ENCODE peak calls at places on chromosomes 6 and 20, in eight cellular contexts. One of them, this sample, is unnamed.

GRCh38 chr6:98044168-98044567 is 761.2 kb upstream of the MMS22L start:
- DNase-seq in upper lobe of right lung: no peak
- DNase-seq in psoas muscle: no peak
- DNase-seq in stomach: no peak
- DNase-seq in lower lobe of right lung: no peak
- DNase-seq in bronchial epithelial cell: no peak
- DNase-seq in HFF-Myc: no peak
- DNase-seq in lower leg skin: no peak
- DNase-seq in this sample: no peak

GRCh38 chr6:101740631-101741030 is 347.1 kb downstream of the GRIK2 start:
- DNase-seq in upper lobe of right lung: no peak
- DNase-seq in lower lobe of right lung: no peak
- DNase-seq in psoas muscle: no peak
- DNase-seq in HFF-Myc: no peak
- DNase-seq in bronchial epithelial cell: no peak
- DNase-seq in lower leg skin: no peak
- DNase-seq in stomach: no peak
- DNase-seq in this sample: no peak

GRCh38 chr20:37879843-37880242 is 23.1 kb upstream of the VSTM2L start:
- DNase-seq in upper lobe of right lung: no peak
- DNase-seq in psoas muscle: no peak
- DNase-seq in bronchial epithelial cell: no peak
- DNase-seq in HFF-Myc: no peak
- DNase-seq in stomach: no peak
- DNase-seq in lower leg skin: no peak
- DNase-seq in lower lobe of right lung: no peak
- DNase-seq in this sample: no peak

GRCh38 chr6:55185144-55185543 is 10.8 kb downstream of the HCRTR2 start:
- DNase-seq in upper lobe of right lung: no peak
- DNase-seq in HFF-Myc: no peak
- DNase-seq in stomach: no peak
- DNase-seq in lower lobe of right lung: no peak
- DNase-seq in lower leg skin: no peak
- DNase-seq in bronchial epithelial cell: peak
- DNase-seq in psoas muscle: no peak
- DNase-seq in this sample: no peak

GRCh38 chr6:152356659-152357058 is 280.5 kb downstream of the SYNE1 start:
- DNase-seq in bronchial epithelial cell: peak
- DNase-seq in HFF-Myc: no peak
- DNase-seq in psoas muscle: no peak
- DNase-seq in lower leg skin: no peak
- DNase-seq in lower lobe of right lung: no peak
- DNase-seq in stomach: no peak
- DNase-seq in upper lobe of right lung: no peak
- DNase-seq in this sample: no peak

GRCh38 chr6:63502165-63502564 is 70.1 kb upstream of the LOC128125822 start:
- DNase-seq in bronchial epithelial cell: peak
- DNase-seq in HFF-Myc: no peak
- DNase-seq in lower leg skin: no peak
- DNase-seq in upper lobe of right lung: no peak
- DNase-seq in stomach: no peak
- DNase-seq in lower lobe of right lung: no peak
- DNase-seq in psoas muscle: no peak
- DNase-seq in this sample: no peak

GRCh38 chr20:11445161-11445560 is 472.5 kb upstream of the BTBD3 start:
- DNase-seq in upper lobe of right lung: no peak
- DNase-seq in lower lobe of right lung: no peak
- DNase-seq in bronchial epithelial cell: no peak
- DNase-seq in HFF-Myc: no peak
- DNase-seq in lower leg skin: no peak
- DNase-seq in stomach: no peak
- DNase-seq in psoas muscle: no peak
- DNase-seq in this sample: no peak

GRCh38 chr6:141105481-141105880 is 1027.2 kb upstream of the GJE1 start:
- DNase-seq in HFF-Myc: peak
- DNase-seq in lower lobe of right lung: no peak
- DNase-seq in bronchial epithelial cell: no peak
- DNase-seq in psoas muscle: no peak
- DNase-seq in stomach: no peak
- DNase-seq in upper lobe of right lung: no peak
- DNase-seq in lower leg skin: no peak
- DNase-seq in this sample: no peak

GRCh38 chr20:50056951-50057403 is 56.0 kb downstream of the UBE2V1 start:
- DNase-seq in lower lobe of right lung: no peak
- DNase-seq in psoas muscle: no peak
- DNase-seq in HFF-Myc: no peak
- DNase-seq in upper lobe of right lung: no peak
- DNase-seq in stomach: no peak
- DNase-seq in bronchial epithelial cell: no peak
- DNase-seq in lower leg skin: no peak
- DNase-seq in this sample: no peak

GRCh38 chr6:132598473-132598872 is 8.9 kb upstream of the TAAR5 start:
- DNase-seq in lower lobe of right lung: no peak
- DNase-seq in lower leg skin: no peak
- DNase-seq in HFF-Myc: no peak
- DNase-seq in psoas muscle: no peak
- DNase-seq in bronchial epithelial cell: peak
- DNase-seq in upper lobe of right lung: no peak
- DNase-seq in stomach: no peak
- DNase-seq in this sample: no peak

GRCh38 chr20:1202762-1203504 is at the start of gene C20orf202:
- DNase-seq in lower leg skin: no peak
- DNase-seq in bronchial epithelial cell: no peak
- DNase-seq in HFF-Myc: no peak
- DNase-seq in stomach: no peak
- DNase-seq in psoas muscle: no peak
- DNase-seq in lower lobe of right lung: no peak
- DNase-seq in upper lobe of right lung: no peak
- DNase-seq in this sample: no peak

GRCh38 chr20:555933-556332 is 12.3 kb upstream of the CSNK2A1 start:
- DNase-seq in bronchial epithelial cell: no peak
- DNase-seq in lower leg skin: no peak
- DNase-seq in stomach: no peak
- DNase-seq in HFF-Myc: no peak
- DNase-seq in upper lobe of right lung: no peak
- DNase-seq in psoas muscle: no peak
- DNase-seq in lower lobe of right lung: no peak
- DNase-seq in this sample: no peak

GRCh38 chr6:159042003-159042823 is 2.6 kb downstream of the TAGAP start:
- DNase-seq in upper lobe of right lung: peak
- DNase-seq in lower leg skin: peak
- DNase-seq in stomach: peak
- DNase-seq in HFF-Myc: peak
- DNase-seq in bronchial epithelial cell: peak
- DNase-seq in lower lobe of right lung: no peak
- DNase-seq in psoas muscle: peak
- DNase-seq in this sample: peak

GRCh38 chr6:114342826-114343781 is at the start of gene HS3ST5:
- DNase-seq in upper lobe of right lung: peak
- DNase-seq in stomach: no peak
- DNase-seq in HFF-Myc: no peak
- DNase-seq in psoas muscle: peak
- DNase-seq in lower lobe of right lung: peak
- DNase-seq in lower leg skin: no peak
- DNase-seq in bronchial epithelial cell: no peak
- DNase-seq in this sample: no peak

GRCh38 chr6:108118791-108119211 is 44.3 kb upstream of the OSTM1 start:
- DNase-seq in lower lobe of right lung: no peak
- DNase-seq in stomach: no peak
- DNase-seq in bronchial epithelial cell: no peak
- DNase-seq in psoas muscle: no peak
- DNase-seq in lower leg skin: no peak
- DNase-seq in HFF-Myc: no peak
- DNase-seq in upper lobe of right lung: no peak
- DNase-seq in this sample: no peak

GRCh38 chr20:17810847-17811604 is 111.3 kb downstream of the BANF2 start:
- DNase-seq in lower leg skin: no peak
- DNase-seq in lower lobe of right lung: no peak
- DNase-seq in psoas muscle: no peak
- DNase-seq in HFF-Myc: no peak
- DNase-seq in bronchial epithelial cell: no peak
- DNase-seq in stomach: no peak
- DNase-seq in upper lobe of right lung: no peak
- DNase-seq in this sample: no peak

GRCh38 chr6:57435475-57436163 is 118.2 kb downstream of the PRIM2 start:
- DNase-seq in stomach: no peak
- DNase-seq in bronchial epithelial cell: no peak
- DNase-seq in psoas muscle: no peak
- DNase-seq in lower lobe of right lung: no peak
- DNase-seq in upper lobe of right lung: no peak
- DNase-seq in lower leg skin: no peak
- DNase-seq in HFF-Myc: no peak
- DNase-seq in this sample: no peak

GRCh38 chr20:59455392-59456341 is 148.7 kb upstream of the PHACTR3 start:
- DNase-seq in upper lobe of right lung: no peak
- DNase-seq in bronchial epithelial cell: peak
- DNase-seq in lower leg skin: no peak
- DNase-seq in HFF-Myc: no peak
- DNase-seq in stomach: peak
- DNase-seq in lower lobe of right lung: no peak
- DNase-seq in psoas muscle: peak
- DNase-seq in this sample: no peak

GRCh38 chr20:46004813-46005505 is 3.7 kb upstream of the MMP9 start:
- DNase-seq in lower leg skin: no peak
- DNase-seq in upper lobe of right lung: no peak
- DNase-seq in psoas muscle: no peak
- DNase-seq in bronchial epithelial cell: peak
- DNase-seq in HFF-Myc: no peak
- DNase-seq in stomach: peak
- DNase-seq in lower lobe of right lung: no peak
- DNase-seq in this sample: no peak
- H3K4me3 ChIP-seq in lower leg skin: no peak
- H3K4me3 ChIP-seq in upper lobe of right lung: no peak
- H3K4me3 ChIP-seq in psoas muscle: no peak
- H3K4me3 ChIP-seq in bronchial epithelial cell: no peak
- H3K4me3 ChIP-seq in HFF-Myc: no peak
- H3K4me3 ChIP-seq in stomach: no peak
- H3K4me3 ChIP-seq in lower lobe of right lung: no peak
- H3K4me3 ChIP-seq in this sample: no peak

GRCh38 chr6:148502083-148502772 is 159.6 kb downstream of the SASH1 start:
- DNase-seq in HFF-Myc: no peak
- DNase-seq in bronchial epithelial cell: no peak
- DNase-seq in lower leg skin: peak
- DNase-seq in upper lobe of right lung: no peak
- DNase-seq in stomach: no peak
- DNase-seq in psoas muscle: peak
- DNase-seq in lower lobe of right lung: no peak
- DNase-seq in this sample: no peak
- H3K4me3 ChIP-seq in HFF-Myc: no peak
- H3K4me3 ChIP-seq in bronchial epithelial cell: no peak
- H3K4me3 ChIP-seq in lower leg skin: no peak
- H3K4me3 ChIP-seq in upper lobe of right lung: no peak
- H3K4me3 ChIP-seq in stomach: no peak
- H3K4me3 ChIP-seq in psoas muscle: peak
- H3K4me3 ChIP-seq in lower lobe of right lung: no peak
- H3K4me3 ChIP-seq in this sample: no peak

GRCh38 chr20:32749914-32750637 is 6.8 kb upstream of the COMMD7 start:
- DNase-seq in upper lobe of right lung: no peak
- DNase-seq in lower leg skin: no peak
- DNase-seq in HFF-Myc: no peak
- DNase-seq in stomach: no peak
- DNase-seq in psoas muscle: no peak
- DNase-seq in bronchial epithelial cell: no peak
- DNase-seq in lower lobe of right lung: no peak
- DNase-seq in this sample: no peak
- H3K4me3 ChIP-seq in upper lobe of right lung: no peak
- H3K4me3 ChIP-seq in lower leg skin: no peak
- H3K4me3 ChIP-seq in HFF-Myc: no peak
- H3K4me3 ChIP-seq in stomach: no peak
- H3K4me3 ChIP-seq in psoas muscle: no peak
- H3K4me3 ChIP-seq in bronchial epithelial cell: no peak
- H3K4me3 ChIP-seq in lower lobe of right lung: no peak
- H3K4me3 ChIP-seq in this sample: no peak

DNA sequence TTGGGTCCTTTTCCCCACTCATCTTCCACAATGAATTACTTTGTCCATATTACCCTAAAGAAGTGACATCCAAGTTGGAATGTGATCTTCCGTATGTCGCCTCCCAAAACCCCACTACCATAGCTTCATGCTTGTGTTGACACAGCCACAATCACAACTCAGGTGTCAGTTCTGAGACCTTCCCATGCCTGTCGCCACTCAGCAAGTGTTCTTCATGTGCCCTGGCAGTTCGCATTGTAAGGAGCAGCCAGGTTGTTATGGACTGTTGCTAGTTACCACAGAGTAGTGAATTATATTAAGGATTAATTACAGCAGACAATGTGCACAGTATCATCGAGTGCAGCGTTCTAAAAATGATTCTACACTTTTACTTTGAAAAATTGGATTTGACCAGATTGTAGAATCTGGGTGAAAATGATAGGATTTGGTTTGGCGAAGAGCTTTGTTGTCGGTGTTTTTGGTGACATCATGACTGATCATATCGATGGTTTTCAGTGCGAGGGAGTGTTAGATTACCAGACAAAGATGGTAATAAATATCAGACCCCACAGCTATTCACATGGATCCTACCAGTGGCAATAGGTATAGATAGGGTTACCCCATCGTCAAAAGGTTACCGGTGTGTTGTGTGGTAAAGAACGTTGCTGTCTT is 1.7 kb downstream of the PCMTD2 start:
- DNase-seq in lower leg skin: peak
- DNase-seq in bronchial epithelial cell: no peak
- DNase-seq in lower lobe of right lung: no peak
- DNase-seq in HFF-Myc: no peak
- DNase-seq in psoas muscle: no peak
- DNase-seq in stomach: no peak
- DNase-seq in upper lobe of right lung: no peak
- DNase-seq in this sample: no peak
- H3K4me3 ChIP-seq in lower leg skin: no peak
- H3K4me3 ChIP-seq in bronchial epithelial cell: no peak
- H3K4me3 ChIP-seq in lower lobe of right lung: peak
- H3K4me3 ChIP-seq in HFF-Myc: peak
- H3K4me3 ChIP-seq in psoas muscle: peak
- H3K4me3 ChIP-seq in stomach: no peak
- H3K4me3 ChIP-seq in upper lobe of right lung: peak
- H3K4me3 ChIP-seq in this sample: no peak

GRCh38 chr6:37049990-37050853 is 44.8 kb downstream of the FGD2 start:
- DNase-seq in psoas muscle: peak
- DNase-seq in stomach: peak
- DNase-seq in HFF-Myc: no peak
- DNase-seq in upper lobe of right lung: peak
- DNase-seq in lower lobe of right lung: peak
- DNase-seq in bronchial epithelial cell: no peak
- DNase-seq in lower leg skin: no peak
- DNase-seq in this sample: no peak
- H3K4me3 ChIP-seq in psoas muscle: no peak
- H3K4me3 ChIP-seq in stomach: no peak
- H3K4me3 ChIP-seq in HFF-Myc: no peak
- H3K4me3 ChIP-seq in upper lobe of right lung: no peak
- H3K4me3 ChIP-seq in lower lobe of right lung: peak
- H3K4me3 ChIP-seq in bronchial epithelial cell: no peak
- H3K4me3 ChIP-seq in lower leg skin: no peak
- H3K4me3 ChIP-seq in this sample: no peak

This sample was measured in ovary.